ENCODE peak calls at places on chromosomes 2 and 18, in five cellular contexts. One of them, this sample, is unnamed.
A peak's percentile ranks its signal among the peaks of the same experiment; 100 is the strongest.

GRCh38 chr2:206275274-206276160 is 1.1 kb downstream of the ZDBF2 start:
- DNase-seq in NB4: peak; percentile 80
- DNase-seq in ovary: no peak
- DNase-seq in body of pancreas: peak; percentile 20
- DNase-seq in GM12878: peak; percentile 55
- DNase-seq in this sample: peak; percentile 60

GRCh38 chr18:46291149-46291548 is 187.0 kb downstream of the HAUS1 start:
- DNase-seq in ovary: no peak
- DNase-seq in NB4: peak; percentile 56
- DNase-seq in GM12878: no peak
- DNase-seq in body of pancreas: no peak
- DNase-seq in this sample: no peak

GRCh38 chr2:191927319-191927867 is 80.5 kb upstream of the CAVIN2 start:
- DNase-seq in body of pancreas: peak; percentile 87
- DNase-seq in NB4: no peak
- DNase-seq in ovary: peak; percentile 21
- DNase-seq in GM12878: no peak
- DNase-seq in this sample: peak; percentile 55

GRCh38 chr2:177893880-177894279 is 178.7 kb downstream of the PDE11A start:
- DNase-seq in body of pancreas: no peak
- DNase-seq in NB4: no peak
- DNase-seq in ovary: no peak
- DNase-seq in GM12878: no peak
- DNase-seq in this sample: no peak

GRCh38 chr2:233773854-233774253 is 4.3 kb upstream of the MROH2A start:
- DNase-seq in body of pancreas: no peak
- DNase-seq in NB4: no peak
- DNase-seq in GM12878: no peak
- DNase-seq in ovary: no peak
- DNase-seq in this sample: no peak

GRCh38 chr2:216069028-216069427 is 12.6 kb downstream of the PECR start:
- DNase-seq in NB4: no peak
- DNase-seq in GM12878: no peak
- DNase-seq in ovary: no peak
- DNase-seq in body of pancreas: no peak
- DNase-seq in this sample: no peak

GRCh38 chr2:121994238-121995206 is 239.1 kb downstream of the TSN start:
- DNase-seq in GM12878: no peak
- DNase-seq in body of pancreas: no peak
- DNase-seq in NB4: no peak
- DNase-seq in ovary: no peak
- DNase-seq in this sample: no peak

GRCh38 chr2:54773233-54773632 is 49.8 kb downstream of the EML6 start:
- DNase-seq in NB4: no peak
- DNase-seq in ovary: no peak
- DNase-seq in body of pancreas: no peak
- DNase-seq in GM12878: no peak
- DNase-seq in this sample: no peak

GRCh38 chr2:85259101-85259590 is 68.6 kb downstream of the TGOLN2 start:
- DNase-seq in NB4: no peak
- DNase-seq in body of pancreas: no peak
- DNase-seq in ovary: no peak
- DNase-seq in GM12878: no peak
- DNase-seq in this sample: no peak

GRCh38 chr2:73063909-73064875 is 7.3 kb downstream of the SFXN5 start:
- DNase-seq in NB4: no peak
- DNase-seq in body of pancreas: no peak
- DNase-seq in ovary: no peak
- DNase-seq in GM12878: no peak
- DNase-seq in this sample: peak; percentile 74

GRCh38 chr2:101998556-101999121 is 6.9 kb downstream of the IL1R2 start:
- DNase-seq in NB4: peak; percentile 27
- DNase-seq in body of pancreas: no peak
- DNase-seq in ovary: no peak
- DNase-seq in GM12878: no peak
- DNase-seq in this sample: no peak

GRCh38 chr18:32469190-32469611 is 1.5 kb downstream of the GAREM1 start:
- DNase-seq in NB4: no peak
- DNase-seq in ovary: peak; percentile 15
- DNase-seq in GM12878: no peak
- DNase-seq in body of pancreas: peak; percentile 74
- DNase-seq in this sample: no peak

GRCh38 chr2:64283641-64284371 is 139.6 kb upstream of the PELI1 start:
- DNase-seq in GM12878: peak; percentile 53
- DNase-seq in ovary: no peak
- DNase-seq in NB4: no peak
- DNase-seq in body of pancreas: no peak
- DNase-seq in this sample: no peak

GRCh38 chr2:102251042-102251848 is 60.1 kb upstream of the IL1RL1 start:
- DNase-seq in body of pancreas: peak; percentile 48
- DNase-seq in ovary: no peak
- DNase-seq in GM12878: no peak
- DNase-seq in NB4: peak; percentile 63
- DNase-seq in this sample: no peak

GRCh38 chr2:233331536-233331935 is 22.8 kb upstream of the DGKD start:
- DNase-seq in GM12878: peak; percentile 80
- DNase-seq in body of pancreas: peak; percentile 80
- DNase-seq in ovary: no peak
- DNase-seq in NB4: peak; percentile 98
- DNase-seq in this sample: no peak

GRCh38 chr18:77455004-77455403 is 205.4 kb downstream of the GALR1 start:
- DNase-seq in ovary: no peak
- DNase-seq in NB4: no peak
- DNase-seq in body of pancreas: no peak
- DNase-seq in GM12878: no peak
- DNase-seq in this sample: no peak

GRCh38 chr2:113707106-113707505 is 49.3 kb downstream of the SLC35F5 start:
- DNase-seq in NB4: no peak
- DNase-seq in ovary: no peak
- DNase-seq in body of pancreas: no peak
- DNase-seq in GM12878: no peak
- DNase-seq in this sample: no peak

GRCh38 chr2:14355102-14355501 is 277.4 kb upstream of the LRATD1 start:
- DNase-seq in body of pancreas: no peak
- DNase-seq in GM12878: no peak
- DNase-seq in NB4: no peak
- DNase-seq in ovary: no peak
- DNase-seq in this sample: no peak

GRCh38 chr2:227035678-227036077 is 128.3 kb downstream of the COL4A4 start:
- DNase-seq in ovary: no peak
- DNase-seq in GM12878: no peak
- DNase-seq in body of pancreas: no peak
- DNase-seq in NB4: no peak
- DNase-seq in this sample: no peak

GRCh38 chr2:84482588-84482987 is 23.5 kb upstream of the SUCLG1 start:
- DNase-seq in body of pancreas: no peak
- DNase-seq in ovary: no peak
- DNase-seq in GM12878: no peak
- DNase-seq in NB4: no peak
- DNase-seq in this sample: no peak

GRCh38 chr2:85162746-85163301 is 29.6 kb downstream of the TCF7L1 start:
- DNase-seq in ovary: peak; percentile 17
- DNase-seq in NB4: no peak
- DNase-seq in body of pancreas: peak; percentile 13
- DNase-seq in GM12878: no peak
- DNase-seq in this sample: no peak

DNA sequence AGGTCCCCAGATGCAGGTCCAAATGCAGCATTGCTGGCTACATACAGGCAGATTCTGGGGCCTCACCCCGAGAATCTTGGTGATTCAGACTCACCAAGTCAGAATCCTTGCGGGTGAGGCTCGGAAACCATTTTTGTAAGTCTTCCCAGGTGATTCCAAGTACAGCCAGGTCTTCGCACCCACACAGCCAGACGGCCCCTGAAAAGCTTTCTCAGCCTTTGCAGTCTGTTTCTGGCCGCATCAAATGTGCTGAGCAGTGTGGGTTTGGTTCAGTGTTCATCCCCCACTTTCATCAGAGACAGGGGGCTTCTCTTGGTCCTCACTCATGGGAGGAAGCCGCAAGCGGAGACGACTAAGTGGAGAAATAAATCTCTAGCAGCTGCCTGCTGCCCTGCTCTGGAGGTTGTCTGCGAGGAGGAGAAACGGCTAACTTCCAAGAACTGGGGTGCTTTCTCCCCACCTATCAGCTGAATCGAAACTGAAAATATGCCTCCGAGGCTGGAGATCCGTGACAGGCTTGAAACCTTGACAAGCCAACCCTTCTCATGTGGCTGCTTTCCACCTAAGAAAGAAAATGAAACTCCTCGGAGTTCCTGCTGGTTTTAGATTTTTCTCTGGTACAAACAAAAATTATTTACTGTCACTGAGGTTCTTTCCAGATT is 8.9 kb upstream of the TMEM185B start:
- DNase-seq in ovary: no peak
- DNase-seq in GM12878: peak; percentile 86
- DNase-seq in body of pancreas: no peak
- DNase-seq in NB4: no peak
- DNase-seq in this sample: no peak
- TF ChIP-seq POLR2A in ovary: no peak
- TF ChIP-seq POLR2A in GM12878: peak; percentile 70
- TF ChIP-seq POLR2A in body of pancreas: no peak
- TF ChIP-seq POLR2A in NB4: no peak
- TF ChIP-seq POLR2A in this sample: no peak

GRCh38 chr2:20664071-20664390 is 2.9 kb upstream of the GDF7 start:
- DNase-seq in GM12878: no peak
- DNase-seq in body of pancreas: no peak
- DNase-seq in ovary: no peak
- DNase-seq in NB4: no peak
- DNase-seq in this sample: no peak

GRCh38 chr2:20663196-20664070 is 3.5 kb upstream of the GDF7 start:
- DNase-seq in GM12878: no peak
- DNase-seq in NB4: no peak
- DNase-seq in body of pancreas: peak; percentile 41
- DNase-seq in ovary: no peak
- DNase-seq in this sample: no peak

GRCh38 chr2:20661981-20662937 is 4.7 kb upstream of the GDF7 start:
- DNase-seq in ovary: no peak
- DNase-seq in NB4: no peak
- DNase-seq in GM12878: no peak
- DNase-seq in body of pancreas: no peak
- DNase-seq in this sample: no peak

GRCh38 chr2:20660506-20660905 is 6.4 kb upstream of the GDF7 start:
- DNase-seq in body of pancreas: no peak
- DNase-seq in GM12878: no peak
- DNase-seq in ovary: no peak
- DNase-seq in NB4: no peak
- DNase-seq in this sample: no peak

DNA sequence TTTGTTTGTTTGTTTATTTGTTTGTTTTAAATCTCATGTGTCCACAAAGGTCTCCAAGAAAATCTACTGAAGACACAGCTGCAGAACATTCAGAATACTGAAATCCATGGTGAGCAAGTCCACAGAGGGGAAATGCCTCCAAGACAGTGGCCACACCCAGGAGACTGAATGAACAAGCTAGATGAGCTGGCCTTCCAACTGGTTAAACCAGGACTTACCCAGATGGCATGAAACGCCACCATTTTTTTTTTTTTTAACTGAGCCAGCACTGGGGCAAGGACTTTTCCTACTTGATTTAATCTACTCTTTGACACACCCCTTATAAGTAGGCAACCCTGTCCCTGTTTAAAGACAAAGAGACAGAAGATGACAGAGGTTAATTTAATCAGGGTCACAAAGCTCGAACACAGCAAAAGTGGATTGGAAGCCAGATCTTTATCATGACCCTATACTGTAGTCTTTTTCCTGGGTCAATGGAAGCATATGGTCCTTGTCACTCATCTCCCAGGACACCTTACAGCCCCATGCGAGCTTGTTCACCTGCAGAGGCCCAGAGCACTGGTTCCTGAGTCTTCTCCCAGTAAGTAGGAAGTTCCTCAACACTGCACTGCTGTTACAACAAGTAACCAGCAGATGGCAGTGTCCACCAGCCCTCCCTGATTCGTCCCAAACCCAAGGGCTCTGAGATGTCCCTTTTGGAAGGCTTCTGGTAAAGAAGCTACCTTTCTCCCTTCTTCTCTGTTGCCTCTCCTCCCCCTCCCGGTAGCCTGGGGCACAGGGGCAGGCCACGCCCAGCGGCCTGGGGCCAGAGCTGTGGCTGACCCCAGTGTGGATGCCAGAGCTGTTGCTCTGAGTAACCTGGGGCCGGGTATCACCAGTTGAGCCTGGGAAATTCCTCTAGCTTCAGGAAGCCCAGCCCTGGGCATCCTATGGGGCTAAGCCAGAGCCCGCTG is 5.6 kb upstream of the GDF7 start:
- DNase-seq in body of pancreas: peak; percentile 68
- DNase-seq in NB4: peak; percentile 82
- DNase-seq in ovary: peak; percentile 42
- DNase-seq in GM12878: peak; percentile 46
- DNase-seq in this sample: peak; percentile 83
- TF ChIP-seq POLR2A in body of pancreas: no peak
- TF ChIP-seq POLR2A in NB4: no peak
- TF ChIP-seq POLR2A in ovary: no peak
- TF ChIP-seq POLR2A in GM12878: no peak
- TF ChIP-seq POLR2A in this sample: no peak

GRCh38 chr18:13500227-13500865 is 226.0 kb downstream of the FAM210A start:
- DNase-seq in body of pancreas: no peak
- DNase-seq in ovary: no peak
- DNase-seq in NB4: no peak
- DNase-seq in GM12878: no peak
- DNase-seq in this sample: peak; percentile 9
- TF ChIP-seq POLR2A in body of pancreas: no peak
- TF ChIP-seq POLR2A in ovary: no peak
- TF ChIP-seq POLR2A in NB4: no peak
- TF ChIP-seq POLR2A in GM12878: no peak
- TF ChIP-seq POLR2A in this sample: no peak

GRCh38 chr2:109129356-109129920 is 433 bp downstream of the SH3RF3 start:
- DNase-seq in ovary: peak; percentile 22
- DNase-seq in NB4: peak; percentile 74
- DNase-seq in body of pancreas: no peak
- DNase-seq in GM12878: no peak
- DNase-seq in this sample: no peak

GRCh38 chr2:109127556-109127955 is 1.4 kb upstream of the SH3RF3 start:
- DNase-seq in body of pancreas: no peak
- DNase-seq in ovary: no peak
- DNase-seq in GM12878: no peak
- DNase-seq in NB4: no peak
- DNase-seq in this sample: no peak

GRCh38 chr2:109128466-109129355 is at the start of gene SH3RF3:
- DNase-seq in ovary: peak; percentile 53
- DNase-seq in NB4: peak; percentile 93
- DNase-seq in GM12878: no peak
- DNase-seq in body of pancreas: peak; percentile 23
- DNase-seq in this sample: no peak

GRCh38 chr2:109126501-109126860 is 2.5 kb upstream of the SH3RF3 start:
- DNase-seq in body of pancreas: no peak
- DNase-seq in GM12878: no peak
- DNase-seq in ovary: no peak
- DNase-seq in NB4: peak; percentile 86
- DNase-seq in this sample: peak; percentile 79

DNA sequence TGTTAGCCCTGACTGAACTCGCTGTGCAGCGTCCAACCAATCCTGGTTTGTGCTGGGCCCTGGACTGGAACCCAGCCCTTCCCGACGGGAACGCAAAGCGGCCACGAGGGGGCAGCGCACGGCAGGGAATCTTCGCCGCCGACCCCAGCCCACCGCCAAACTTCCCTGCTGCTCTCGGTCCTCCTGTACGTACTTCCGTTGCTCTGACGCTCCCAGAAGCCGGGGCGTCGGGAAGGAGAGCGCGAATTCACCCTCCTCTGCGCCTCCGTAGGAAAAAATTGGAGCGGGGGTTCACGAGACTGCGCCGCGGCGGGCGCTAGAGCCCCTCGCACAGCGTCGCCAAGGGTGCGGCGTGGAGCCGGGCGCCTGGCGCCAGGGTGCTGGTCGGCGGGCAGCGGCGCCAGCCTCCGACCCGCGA is 948 bp upstream of the SH3RF3 start:
- DNase-seq in ovary: peak; percentile 77
- DNase-seq in body of pancreas: peak; percentile 67
- DNase-seq in GM12878: no peak
- DNase-seq in NB4: peak; percentile 93
- DNase-seq in this sample: peak; percentile 80
- TF ChIP-seq POLR2A in ovary: no peak
- TF ChIP-seq POLR2A in body of pancreas: no peak
- TF ChIP-seq POLR2A in GM12878: no peak
- TF ChIP-seq POLR2A in NB4: no peak
- TF ChIP-seq POLR2A in this sample: no peak